ENCODE peak calls at places on chromosomes 11 and 22, in six cellular contexts. One of them, this sample, is unnamed.

GRCh38 chr11:72741849-72742521 is 10.2 kb downstream of the ARAP1 start:
- DNase-seq in activated CD4-positive, CD25-positive, alpha-beta regulatory T cell: no peak
- DNase-seq in activated naive CD8-positive, alpha-beta T cell treated with anti-CD3 and anti-CD28 coated beads for 36 hours: no peak
- DNase-seq in NCI-H146: no peak
- DNase-seq in cardiac fibroblast: no peak
- DNase-seq in naive thymus-derived CD4-positive, alpha-beta T cell: no peak
- DNase-seq in this sample: no peak

GRCh38 chr11:67441082-67441683 is 2.1 kb downstream of the CORO1B start:
- DNase-seq in activated CD4-positive, CD25-positive, alpha-beta regulatory T cell: no peak
- DNase-seq in activated naive CD8-positive, alpha-beta T cell treated with anti-CD3 and anti-CD28 coated beads for 36 hours: no peak
- DNase-seq in NCI-H146: no peak
- DNase-seq in cardiac fibroblast: no peak
- DNase-seq in naive thymus-derived CD4-positive, alpha-beta T cell: no peak
- DNase-seq in this sample: no peak

GRCh38 chr11:69158301-69159152 is 2.8 kb downstream of the SMIM38 start:
- DNase-seq in activated CD4-positive, CD25-positive, alpha-beta regulatory T cell: no peak
- DNase-seq in activated naive CD8-positive, alpha-beta T cell treated with anti-CD3 and anti-CD28 coated beads for 36 hours: no peak
- DNase-seq in NCI-H146: no peak
- DNase-seq in cardiac fibroblast: no peak
- DNase-seq in naive thymus-derived CD4-positive, alpha-beta T cell: no peak
- DNase-seq in this sample: no peak

GRCh38 chr22:35317680-35318290 is 18.1 kb downstream of the TOM1 start:
- DNase-seq in activated CD4-positive, CD25-positive, alpha-beta regulatory T cell: no peak
- DNase-seq in activated naive CD8-positive, alpha-beta T cell treated with anti-CD3 and anti-CD28 coated beads for 36 hours: no peak
- DNase-seq in NCI-H146: no peak
- DNase-seq in cardiac fibroblast: no peak
- DNase-seq in naive thymus-derived CD4-positive, alpha-beta T cell: no peak
- DNase-seq in this sample: no peak

GRCh38 chr11:112785717-112786116 is 175.5 kb upstream of the NCAM1 start:
- DNase-seq in activated CD4-positive, CD25-positive, alpha-beta regulatory T cell: no peak
- DNase-seq in activated naive CD8-positive, alpha-beta T cell treated with anti-CD3 and anti-CD28 coated beads for 36 hours: no peak
- DNase-seq in NCI-H146: no peak
- DNase-seq in cardiac fibroblast: peak; percentile 77
- DNase-seq in naive thymus-derived CD4-positive, alpha-beta T cell: no peak
- DNase-seq in this sample: peak; percentile 70

GRCh38 chr11:67632175-67632981 is 2.6 kb upstream of the NUDT8 start:
- DNase-seq in activated CD4-positive, CD25-positive, alpha-beta regulatory T cell: no peak
- DNase-seq in activated naive CD8-positive, alpha-beta T cell treated with anti-CD3 and anti-CD28 coated beads for 36 hours: no peak
- DNase-seq in NCI-H146: no peak
- DNase-seq in cardiac fibroblast: no peak
- DNase-seq in naive thymus-derived CD4-positive, alpha-beta T cell: no peak
- DNase-seq in this sample: no peak

GRCh38 chr11:125183641-125184040 is 19.1 kb downstream of the PKNOX2 start:
- DNase-seq in activated CD4-positive, CD25-positive, alpha-beta regulatory T cell: no peak
- DNase-seq in activated naive CD8-positive, alpha-beta T cell treated with anti-CD3 and anti-CD28 coated beads for 36 hours: no peak
- DNase-seq in NCI-H146: no peak
- DNase-seq in cardiac fibroblast: no peak
- DNase-seq in naive thymus-derived CD4-positive, alpha-beta T cell: no peak
- DNase-seq in this sample: no peak

GRCh38 chr22:31099841-31100761 is 7.3 kb downstream of the SELENOM start:
- DNase-seq in activated CD4-positive, CD25-positive, alpha-beta regulatory T cell: no peak
- DNase-seq in activated naive CD8-positive, alpha-beta T cell treated with anti-CD3 and anti-CD28 coated beads for 36 hours: no peak
- DNase-seq in NCI-H146: no peak
- DNase-seq in cardiac fibroblast: no peak
- DNase-seq in naive thymus-derived CD4-positive, alpha-beta T cell: no peak
- DNase-seq in this sample: no peak

GRCh38 chr22:23715811-23716355 is 25.1 kb downstream of the RGL4 start:
- DNase-seq in activated CD4-positive, CD25-positive, alpha-beta regulatory T cell: no peak
- DNase-seq in activated naive CD8-positive, alpha-beta T cell treated with anti-CD3 and anti-CD28 coated beads for 36 hours: no peak
- DNase-seq in NCI-H146: no peak
- DNase-seq in cardiac fibroblast: peak; percentile 8
- DNase-seq in naive thymus-derived CD4-positive, alpha-beta T cell: no peak
- DNase-seq in this sample: no peak

GRCh38 chr22:40238425-40239344 is 61.0 kb downstream of the TNRC6B start:
- DNase-seq in activated CD4-positive, CD25-positive, alpha-beta regulatory T cell: no peak
- DNase-seq in activated naive CD8-positive, alpha-beta T cell treated with anti-CD3 and anti-CD28 coated beads for 36 hours: no peak
- DNase-seq in NCI-H146: no peak
- DNase-seq in cardiac fibroblast: peak; percentile 83
- DNase-seq in naive thymus-derived CD4-positive, alpha-beta T cell: no peak
- DNase-seq in this sample: peak; percentile 36

GRCh38 chr11:17596310-17596669 is 49.2 kb downstream of the OTOG start:
- DNase-seq in activated CD4-positive, CD25-positive, alpha-beta regulatory T cell: no peak
- DNase-seq in activated naive CD8-positive, alpha-beta T cell treated with anti-CD3 and anti-CD28 coated beads for 36 hours: no peak
- DNase-seq in NCI-H146: peak; percentile 44
- DNase-seq in cardiac fibroblast: no peak
- DNase-seq in naive thymus-derived CD4-positive, alpha-beta T cell: peak; percentile 12
- DNase-seq in this sample: no peak